ENCODE peak calls at places on chromosomes 13 and 19, in seven cellular contexts. One of them, this sample, is unnamed. For H3K4me1, the result is how much of the 10 kb centered on the place peaks cover.

GRCh38 chr19:13267131-13267530 is 116.9 kb downstream of the IER2 start:
- DNase-seq in stomach: no peak
- DNase-seq in A549: no peak
- DNase-seq in HepG2: no peak
- DNase-seq in ovary: no peak
- DNase-seq in K562: no peak
- DNase-seq in suprapubic skin: no peak
- DNase-seq in this sample: no peak

GRCh38 chr19:38662508-38663155 is 15.2 kb downstream of the ACTN4 start:
- DNase-seq in K562: no peak
- DNase-seq in suprapubic skin: no peak
- DNase-seq in ovary: no peak
- DNase-seq in stomach: no peak
- DNase-seq in HepG2: no peak
- DNase-seq in A549: no peak
- DNase-seq in this sample: no peak

GRCh38 chr13:76885203-76886004 is 801 bp downstream of the KCTD12 start:
- DNase-seq in A549: peak
- DNase-seq in suprapubic skin: peak
- DNase-seq in ovary: peak
- DNase-seq in K562: peak
- DNase-seq in HepG2: no peak
- DNase-seq in stomach: peak
- DNase-seq in this sample: peak

GRCh38 chr13:44879452-44880058 is 109.7 kb downstream of the NUFIP1 start:
- DNase-seq in suprapubic skin: no peak
- DNase-seq in HepG2: no peak
- DNase-seq in A549: peak
- DNase-seq in ovary: no peak
- DNase-seq in stomach: no peak
- DNase-seq in K562: peak
- DNase-seq in this sample: peak

GRCh38 chr13:32610538-32610937 is 24.3 kb downstream of the PDS5B start:
- DNase-seq in K562: no peak
- DNase-seq in suprapubic skin: no peak
- DNase-seq in stomach: no peak
- DNase-seq in HepG2: no peak
- DNase-seq in ovary: no peak
- DNase-seq in A549: no peak
- DNase-seq in this sample: no peak

GRCh38 chr19:55962186-55962585 is 14.6 kb downstream of the NLRP8 start:
- DNase-seq in HepG2: no peak
- DNase-seq in A549: no peak
- DNase-seq in suprapubic skin: no peak
- DNase-seq in ovary: no peak
- DNase-seq in K562: no peak
- DNase-seq in stomach: no peak
- DNase-seq in this sample: no peak

GRCh38 chr13:82011355-82011754 is 1670.4 kb upstream of the SPRY2 start:
- DNase-seq in A549: no peak
- DNase-seq in ovary: no peak
- DNase-seq in K562: no peak
- DNase-seq in HepG2: no peak
- DNase-seq in stomach: no peak
- DNase-seq in suprapubic skin: no peak
- DNase-seq in this sample: no peak

GRCh38 chr19:47067215-47067847 is 18.9 kb upstream of the TMEM160 start:
- DNase-seq in HepG2: no peak
- DNase-seq in A549: no peak
- DNase-seq in K562: no peak
- DNase-seq in suprapubic skin: no peak
- DNase-seq in stomach: no peak
- DNase-seq in ovary: no peak
- DNase-seq in this sample: no peak

GRCh38 chr13:30413842-30414241 is 8.5 kb upstream of the UBE2L5 start:
- DNase-seq in A549: no peak
- DNase-seq in suprapubic skin: no peak
- DNase-seq in HepG2: no peak
- DNase-seq in stomach: no peak
- DNase-seq in K562: no peak
- DNase-seq in ovary: no peak
- DNase-seq in this sample: no peak
- H3K4me1 ChIP-seq in A549: under half
- H3K4me1 ChIP-seq in suprapubic skin: under half
- H3K4me1 ChIP-seq in HepG2: under half
- H3K4me1 ChIP-seq in stomach: under half
- H3K4me1 ChIP-seq in K562: under half
- H3K4me1 ChIP-seq in ovary: under half
- H3K4me1 ChIP-seq in this sample: under half

DNA sequence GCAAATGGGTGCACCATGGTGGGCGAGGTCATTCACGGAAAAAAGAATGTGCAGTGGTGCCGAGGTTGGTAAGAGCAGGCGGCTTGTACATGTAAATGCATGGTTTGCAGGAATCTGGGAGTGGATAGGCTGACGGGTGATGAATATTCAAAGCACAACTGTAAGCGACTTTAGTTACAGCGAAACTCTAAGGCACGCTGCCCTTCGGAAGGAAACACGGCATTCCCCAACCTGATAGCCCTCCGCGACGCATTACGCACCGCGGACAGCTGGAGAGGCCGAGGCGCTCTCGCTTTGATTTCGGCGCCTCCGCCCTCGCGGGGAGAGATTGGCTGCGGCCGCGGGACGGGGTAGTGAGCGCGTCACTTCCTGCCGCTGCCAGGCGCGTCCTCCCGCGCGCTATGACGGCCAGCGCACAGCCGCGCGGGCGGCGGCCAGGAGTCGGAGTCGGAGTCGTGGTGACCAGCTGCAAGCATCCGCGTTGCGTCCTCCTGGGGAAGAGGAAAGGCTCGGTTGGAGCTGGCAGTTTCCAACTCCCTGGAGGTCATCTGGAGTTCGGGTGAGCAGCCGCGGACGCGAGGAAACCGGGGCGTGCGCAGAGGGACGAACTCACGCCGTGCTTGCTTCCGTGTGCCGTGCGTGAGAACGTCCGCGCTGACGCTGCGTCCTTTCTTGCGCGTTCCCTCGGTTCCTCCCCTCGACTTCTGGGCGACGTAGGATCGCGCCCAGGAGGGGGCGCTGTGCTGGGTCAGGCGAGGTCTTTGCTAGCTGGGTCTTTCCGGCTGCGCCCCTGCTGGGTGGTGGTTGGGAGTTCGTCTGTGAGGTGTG is at the start of gene NUDT15:
- DNase-seq in ovary: peak
- DNase-seq in A549: peak
- DNase-seq in suprapubic skin: peak
- DNase-seq in stomach: peak
- DNase-seq in K562: peak
- DNase-seq in HepG2: peak
- DNase-seq in this sample: peak
- TF ChIP-seq EP300 in ovary: no peak
- TF ChIP-seq EP300 in A549: no peak
- TF ChIP-seq EP300 in suprapubic skin: peak
- TF ChIP-seq EP300 in stomach: peak
- TF ChIP-seq EP300 in K562: peak
- TF ChIP-seq EP300 in HepG2: no peak
- TF ChIP-seq EP300 in this sample: peak

GRCh38 chr13:84661718-84662117 is 779.4 kb upstream of the SLITRK1 start:
- DNase-seq in K562: no peak
- DNase-seq in suprapubic skin: no peak
- DNase-seq in ovary: no peak
- DNase-seq in A549: no peak
- DNase-seq in stomach: no peak
- DNase-seq in HepG2: no peak
- DNase-seq in this sample: no peak
- H3K4me1 ChIP-seq in K562: under half
- H3K4me1 ChIP-seq in suprapubic skin: under half
- H3K4me1 ChIP-seq in ovary: under half
- H3K4me1 ChIP-seq in A549: under half
- H3K4me1 ChIP-seq in stomach: under half
- H3K4me1 ChIP-seq in HepG2: under half
- H3K4me1 ChIP-seq in this sample: under half

DNA sequence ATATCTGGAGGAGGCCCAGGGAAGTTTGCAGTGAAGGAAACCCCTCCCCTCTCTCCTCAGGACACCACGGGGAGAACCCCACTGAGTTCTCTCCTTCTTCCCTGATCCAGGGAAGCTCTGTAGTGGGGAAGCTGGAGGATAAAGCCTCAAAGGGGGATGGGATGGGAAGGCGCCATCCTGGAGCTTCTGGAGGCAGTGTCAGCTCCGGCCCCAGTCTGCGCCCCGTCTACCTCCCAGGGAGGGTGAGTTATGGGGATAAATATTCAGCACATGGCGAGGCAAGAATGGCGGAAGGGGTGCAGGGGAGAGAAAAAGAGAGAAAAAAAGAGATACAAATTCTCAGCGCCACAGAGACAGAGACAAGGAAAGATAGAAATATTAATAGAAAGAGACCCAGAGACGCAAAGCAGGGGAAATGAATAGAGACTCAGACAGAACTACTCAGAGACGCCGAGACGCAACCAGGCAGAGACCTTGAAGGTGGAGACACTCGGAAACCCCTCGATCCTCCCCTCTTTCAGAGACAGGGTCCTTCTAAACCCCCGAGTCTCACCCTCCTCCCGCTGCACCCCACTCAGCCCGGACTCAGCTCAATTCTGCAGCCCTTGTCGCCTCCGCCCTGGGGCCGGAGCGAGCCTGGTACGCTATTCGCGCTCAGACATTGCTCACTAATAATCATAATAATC is 23.6 kb downstream of the OLFM2 start:
- DNase-seq in K562: no peak
- DNase-seq in stomach: no peak
- DNase-seq in A549: no peak
- DNase-seq in HepG2: no peak
- DNase-seq in suprapubic skin: no peak
- DNase-seq in ovary: no peak
- DNase-seq in this sample: no peak
- TF ChIP-seq EP300 in K562: no peak
- TF ChIP-seq EP300 in stomach: no peak
- TF ChIP-seq EP300 in A549: no peak
- TF ChIP-seq EP300 in HepG2: no peak
- TF ChIP-seq EP300 in suprapubic skin: no peak
- TF ChIP-seq EP300 in ovary: no peak
- TF ChIP-seq EP300 in this sample: no peak